ENCODE peak calls at places on chromosome 22, in eight cellular contexts. D, Z, C, M, Q, I, A and V are unnamed samples.

GRCh38 chr22:24401824-24402434 is 25.5 kb upstream of the ADORA2A start:
- DNase-seq in D (no peak), Z (no peak), C (no peak), M (no peak), Q (no peak), I (no peak), A (no peak), V (no peak)

GRCh38 chr22:30121988-30122387 is 41.7 kb downstream of the HORMAD2 start:
- DNase-seq in D (no peak), Z (no peak), C (no peak), M (no peak), Q (no peak), I (no peak), A (no peak), V (no peak)

GRCh38 chr22:46802608-46803027 is 40.2 kb downstream of the TBC1D22A start:
- DNase-seq in D (no peak), Z (no peak), C (no peak), M (no peak), Q (no peak), I (no peak), A (no peak), V (no peak)

GRCh38 chr22:46075764-46076531 is 74.4 kb upstream of the PPARA start:
- DNase-seq in D (no peak), Z (no peak), C (no peak), M (no peak), Q (no peak), I (no peak), A (no peak), V (no peak)

GRCh38 chr22:37218399-37218770 is 6.1 kb upstream of the SSTR3 start:
- DNase-seq in D (no peak), Z (no peak), C (no peak), M (no peak), Q (no peak), I (no peak), A (no peak), V (no peak)

GRCh38 chr22:23353696-23354095 is 173.4 kb downstream of the BCR start:
- DNase-seq in D (no peak), Z (no peak), C (no peak), M (no peak), Q (no peak), I (no peak), A (no peak), V (no peak)

GRCh38 chr22:47497666-47498065 is 735.2 kb downstream of the TBC1D22A start:
- DNase-seq in D (no peak), Z (no peak), C (no peak), M (no peak), Q (no peak), I (no peak), A (no peak), V (no peak)

GRCh38 chr22:43424865-43425630 is 13.2 kb downstream of the MPPED1 start:
- DNase-seq in D (no peak), Z (no peak), C (no peak), M (no peak), Q (no peak), I (no peak), A (no peak), V (no peak)

GRCh38 chr22:46735747-46736608 is 2.1 kb downstream of the CERK start:
- DNase-seq in D (no peak), Z (no peak), C (no peak), M (no peak), Q (no peak), I (no peak), A (no peak), V (no peak)

GRCh38 chr22:30934053-30934452 is 34.5 kb downstream of the MORC2 start:
- DNase-seq in D (no peak), Z (no peak), C (no peak), M (no peak), Q (no peak), I (no peak), A (no peak), V (no peak)

GRCh38 chr22:46370584-46371373 is 35.3 kb downstream of the TRMU start:
- DNase-seq in D (no peak), Z (no peak), C (no peak), M (no peak), Q (no peak), I (no peak), A (no peak), V (no peak)

GRCh38 chr22:49752598-49753091 is 75.0 kb downstream of the BRD1 start:
- DNase-seq in D (no peak), Z (no peak), C (no peak), M (no peak), Q (no peak), I (no peak), A (no peak), V (no peak)

GRCh38 chr22:40405178-40406062 is 35.0 kb downstream of the SGSM3 start:
- DNase-seq in D (no peak), Z (no peak), C (no peak), M (no peak), Q (no peak), I (no peak), A (no peak), V (no peak)

GRCh38 chr22:37213218-37213855 is 1.1 kb upstream of the SSTR3 start:
- DNase-seq in D (no peak), Z (no peak), C (no peak), M (no peak), Q (no peak), I (no peak), A (no peak), V (no peak)

GRCh38 chr22:17269607-17270261 is 50.5 kb upstream of the ADA2 start:
- DNase-seq in D (no peak), Z (no peak), C (no peak), M (no peak), Q (no peak), I (no peak), A (no peak), V (no peak)

GRCh38 chr22:43891360-43892182 is at the start of gene PNPLA5:
- DNase-seq in D (no peak), Z (no peak), C (peak; percentile 38), M (no peak), Q (no peak), I (peak; percentile 28), A (no peak), V (no peak)

GRCh38 chr22:48800886-48801607 is 1026.6 kb downstream of the BRD1 start:
- DNase-seq in D (no peak), Z (no peak), C (no peak), M (no peak), Q (no peak), I (no peak), A (no peak), V (no peak)

GRCh38 chr22:19757140-19757984 is 3.2 kb upstream of the TBX1 start:
- DNase-seq in D (no peak), Z (no peak), C (no peak), M (no peak), Q (no peak), I (no peak), A (no peak), V (no peak)

GRCh38 chr22:19755145-19755710 is 5.3 kb upstream of the TBX1 start:
- DNase-seq in D (no peak), Z (no peak), C (no peak), M (no peak), Q (no peak), I (no peak), A (no peak), V (no peak)

GRCh38 chr22:19754701-19755144 is 5.9 kb upstream of the TBX1 start:
- DNase-seq in D (no peak), Z (no peak), C (no peak), M (no peak), Q (no peak), I (no peak), A (no peak), V (no peak)

GRCh38 chr22:19756288-19757128 is 4.1 kb upstream of the TBX1 start:
- DNase-seq in D (peak; percentile 66), Z (no peak), C (no peak), M (peak; percentile 61), Q (no peak), I (no peak), A (no peak), V (no peak)

GRCh38 chr22:19755722-19756287 is 4.8 kb upstream of the TBX1 start:
- DNase-seq in D (no peak), Z (no peak), C (no peak), M (no peak), Q (no peak), I (no peak), A (no peak), V (no peak)
- TF ChIP-seq CTCF in D (no peak), Z (no peak), C (no peak), M (no peak), Q (peak; percentile 10), I (peak; percentile 8), A (no peak), V (no peak)

GRCh38 chr22:44972363-44973083 is 37.3 kb downstream of the PHF21B start:
- DNase-seq in D (no peak), Z (peak; percentile 8), C (peak; percentile 3), M (no peak), Q (no peak), I (no peak), A (no peak), V (no peak)
- H3K27me3 ChIP-seq in D (peaks cover 5% of the 10 kb centered on the region), Z (no peaks in the 10 kb centered on the region), C (peaks cover 22% of the 10 kb centered on the region), M (no peaks in the 10 kb centered on the region), Q (peaks cover 15% of the 10 kb centered on the region), I (no peaks in the 10 kb centered on the region), A (peaks cover 2% of the 10 kb centered on the region), V (no peaks in the 10 kb centered on the region)

GRCh38 chr22:28832731-28833130 is 32.4 kb upstream of the XBP1 start:
- DNase-seq in D (no peak), Z (no peak), C (no peak), M (no peak), Q (no peak), I (no peak), A (no peak), V (no peak)
- TF ChIP-seq CTCF in D (no peak), Z (no peak), C (no peak), M (no peak), Q (no peak), I (no peak), A (no peak), V (no peak)

DNA sequence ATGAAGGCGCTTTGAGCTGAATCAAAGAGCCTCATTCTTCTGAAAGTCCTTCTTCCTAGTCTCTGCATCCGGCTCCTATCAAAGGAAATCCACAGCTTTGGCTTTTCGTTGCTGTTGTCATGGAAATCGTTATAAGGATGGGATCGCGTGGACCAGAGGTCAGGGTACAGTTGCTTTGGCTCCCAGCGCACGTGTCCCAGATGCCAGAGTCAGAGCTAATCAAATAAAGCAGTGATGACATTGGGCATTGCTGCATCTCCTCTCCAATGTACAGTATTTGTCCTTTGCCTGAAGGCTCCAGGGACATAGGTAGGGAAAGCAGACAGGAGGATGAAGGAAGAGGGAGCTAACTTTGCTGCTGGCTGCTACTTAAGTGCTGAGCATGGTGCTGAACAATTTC is 182.0 kb downstream of the MYO18B start:
- DNase-seq in D (no peak), Z (no peak), C (no peak), M (no peak), Q (no peak), I (no peak), A (no peak), V (no peak)
- H3K27me3 ChIP-seq in D (no peaks in the 10 kb centered on the region), Z (no peaks in the 10 kb centered on the region), C (no peaks in the 10 kb centered on the region), M (no peaks in the 10 kb centered on the region), Q (no peaks in the 10 kb centered on the region), I (no peaks in the 10 kb centered on the region), A (no peaks in the 10 kb centered on the region), V (no peaks in the 10 kb centered on the region)

GRCh38 chr22:41857860-41858199 is 24.9 kb downstream of the SREBF2 start:
- DNase-seq in D (no peak), Z (no peak), C (no peak), M (no peak), Q (no peak), I (no peak), A (no peak), V (no peak)
- TF ChIP-seq CTCF in D (no peak), Z (no peak), C (no peak), M (no peak), Q (no peak), I (no peak), A (no peak), V (no peak)